ENCODE peak calls at places on chromosome 12, in four cellular contexts. Y is mammary epithelial cell, G is fibroblast of lung, H is prostate gland. O is an unnamed sample. For H3K4me1, the result is how much of the 10 kb centered on the place peaks cover.

GRCh38 chr12:115500872-115501271 is 776.6 kb downstream of the MED13L start:
- DNase-seq in Y (no peak), G (peak), H (no peak), O (no peak)

GRCh38 chr12:2402180-2402579 is 349.4 kb downstream of the CACNA1C start:
- DNase-seq in Y (no peak), G (no peak), H (no peak), O (no peak)

GRCh38 chr12:33156042-33156441 is 259.5 kb upstream of the PKP2 start:
- DNase-seq in Y (no peak), G (no peak), H (no peak), O (no peak)

GRCh38 chr12:124700810-124701594 is 133.6 kb upstream of the NCOR2 start:
- DNase-seq in Y (no peak), G (peak), H (no peak), O (no peak)

GRCh38 chr12:115325858-115326257 is 641.9 kb upstream of the TBX3 start:
- DNase-seq in Y (no peak), G (no peak), H (peak), O (no peak)

GRCh38 chr12:3988519-3989217 is 115.5 kb upstream of the PARP11 start:
- DNase-seq in Y (no peak), G (no peak), H (no peak), O (peak)

GRCh38 chr12:78181544-78182162 is 351.0 kb downstream of the NAV3 start:
- DNase-seq in Y (peak), G (no peak), H (no peak), O (peak)

GRCh38 chr12:132151145-132151765 is 7.0 kb downstream of the NOC4L start:
- DNase-seq in Y (no peak), G (no peak), H (no peak), O (no peak)

GRCh38 chr12:125329239-125330238 is 264.3 kb downstream of the AACS start:
- DNase-seq in Y (no peak), G (peak), H (no peak), O (no peak)

GRCh38 chr12:113273053-113273725 is 51.9 kb downstream of the TPCN1 start:
- DNase-seq in Y (no peak), G (peak), H (no peak), O (no peak)

GRCh38 chr12:26422839-26423398 is 227.5 kb downstream of the SSPN start:
- DNase-seq in Y (no peak), G (no peak), H (no peak), O (peak)

GRCh38 chr12:96879301-96879700 is 27.8 kb upstream of the NEDD1 start:
- DNase-seq in Y (no peak), G (peak), H (no peak), O (no peak)

GRCh38 chr12:34399631-34400422 is 377.5 kb downstream of the ALG10 start:
- DNase-seq in Y (no peak), G (no peak), H (peak), O (no peak)

GRCh38 chr12:48787791-48788521 is 933 bp downstream of the ADCY6 start:
- DNase-seq in Y (no peak), G (no peak), H (no peak), O (no peak)

DNA sequence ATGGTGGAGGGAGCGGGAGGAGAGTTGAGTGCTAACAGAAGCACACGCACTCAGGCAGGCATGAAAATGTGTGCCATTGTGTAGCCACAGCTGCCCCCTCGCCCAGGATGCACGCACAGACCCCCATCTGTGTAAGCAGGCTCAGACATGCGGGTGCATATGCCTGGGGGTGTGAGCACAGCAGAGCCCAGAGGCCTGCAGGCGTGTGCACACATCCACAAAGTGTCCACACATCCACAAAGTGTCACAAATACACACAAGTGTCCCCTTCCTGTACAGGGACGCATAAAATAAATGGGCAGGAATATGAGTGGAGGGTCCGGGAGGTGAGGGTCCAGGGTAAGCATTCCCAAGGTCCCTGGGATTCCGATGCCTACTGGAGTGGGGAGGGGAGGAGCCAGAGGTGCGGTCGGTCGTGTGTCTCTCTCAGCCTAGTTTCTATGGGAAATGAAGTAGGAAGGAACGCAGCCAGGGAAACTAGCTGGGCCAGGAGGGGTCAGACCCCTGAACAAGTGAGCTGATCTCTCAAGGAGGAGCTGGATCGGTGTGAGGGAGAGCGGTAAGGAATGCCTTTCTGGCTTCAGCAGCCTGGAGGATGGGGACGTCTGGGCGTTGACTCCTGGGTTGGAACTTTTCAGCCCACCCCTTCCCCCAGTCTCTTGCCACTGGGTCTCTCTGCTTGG is 669 bp upstream of the KRT7 start:
- DNase-seq in Y (peak), G (no peak), H (no peak), O (no peak)
- H3K4me1 ChIP-seq in Y (half or more), G (under half), H (under half), O (under half)

GRCh38 chr12:19449814-19450213 is 10.5 kb downstream of the AEBP2 start:
- DNase-seq in Y (no peak), G (no peak), H (no peak), O (no peak)
- H3K4me1 ChIP-seq in Y (under half), G (under half), H (under half), O (under half)

GRCh38 chr12:93925585-93925984 is 222.8 kb upstream of the PLXNC1 start:
- DNase-seq in Y (no peak), G (no peak), H (no peak), O (no peak)
- H3K4me1 ChIP-seq in Y (under half), G (under half), H (under half), O (under half)

DNA sequence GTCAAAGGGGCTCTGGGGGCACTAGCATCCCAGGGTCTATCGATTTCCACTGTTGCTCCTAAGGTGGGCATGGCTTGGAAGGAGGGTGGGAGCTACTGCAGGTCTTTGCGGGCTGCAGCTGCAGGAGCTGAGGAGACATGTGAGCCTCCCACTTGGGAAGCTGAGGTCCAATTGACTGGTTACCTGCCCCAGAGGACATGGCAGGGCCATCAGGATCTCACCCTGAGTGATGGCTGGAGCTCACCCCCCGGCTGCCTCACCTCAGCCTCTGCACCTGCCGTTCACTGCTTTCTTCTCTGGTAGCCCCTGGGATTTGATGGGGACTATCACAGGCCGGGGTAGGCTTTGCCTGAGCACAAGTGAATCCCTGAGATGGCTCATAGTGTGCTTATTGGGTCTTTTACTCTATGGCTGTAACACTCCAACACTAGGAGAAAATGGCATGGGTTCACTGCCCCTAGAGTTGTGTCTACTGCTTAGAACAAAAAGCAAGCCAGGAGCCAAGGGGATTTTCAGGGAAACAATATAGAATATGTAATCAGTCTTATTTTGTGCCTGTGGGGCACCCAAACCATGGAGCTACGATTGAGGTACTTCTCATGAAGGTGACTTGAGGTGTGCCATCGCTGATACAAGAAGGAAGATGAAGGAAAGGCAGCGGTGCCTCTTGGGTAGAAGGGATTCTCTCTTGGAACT is 3.2 kb upstream of the KRT4 start:
- DNase-seq in Y (no peak), G (no peak), H (no peak), O (no peak)
- H3K4me1 ChIP-seq in Y (under half), G (under half), H (under half), O (under half)

GRCh38 chr12:42484996-42485395 is 104.5 kb downstream of the PRICKLE1 start:
- DNase-seq in Y (peak), G (peak), H (no peak), O (peak)
- H3K4me1 ChIP-seq in Y (under half), G (under half), H (under half), O (under half)

GRCh38 chr12:57234571-57235011 is 5.1 kb downstream of the SHMT2 start:
- DNase-seq in Y (no peak), G (no peak), H (no peak), O (no peak)
- H3K4me1 ChIP-seq in Y (under half), G (under half), H (under half), O (under half)